ENCODE peak calls at places on chromosomes 12 and 14, in five cellular contexts. R is AG04450, S is uterus, Z is esophagus squamous epithelium, B is right lobe of liver. Q is an unnamed sample.

GRCh38 chr12:78540621-78541336 is 323.8 kb upstream of the SYT1 start:
- DNase-seq in B (no peak), S (no peak), Z (no peak), R (no peak), Q (no peak)

GRCh38 chr12:119479121-119479561 is 114.4 kb upstream of the TMEM233 start:
- DNase-seq in B (no peak), Z (no peak), R (no peak), S (no peak), Q (no peak)

GRCh38 chr12:3722368-3722767 is 30.5 kb downstream of the CRACR2A start:
- DNase-seq in R (no peak), S (no peak), Z (no peak), B (no peak), Q (no peak)

GRCh38 chr12:27999521-27999920 is 27.0 kb upstream of the PTHLH start:
- DNase-seq in S (no peak), Z (no peak), R (no peak), B (no peak), Q (no peak)

GRCh38 chr14:104546021-104546491 is 33.5 kb upstream of the C14orf180 start:
- DNase-seq in R (no peak), B (peak), Z (no peak), S (no peak), Q (no peak)

GRCh38 chr12:29893002-29893401 is 109.3 kb upstream of the TMTC1 start:
- DNase-seq in B (no peak), Z (no peak), R (no peak), S (no peak), Q (no peak)

GRCh38 chr14:80213602-80214001 is 2.3 kb upstream of the DIO2 start:
- DNase-seq in R (no peak), Z (no peak), B (peak), S (no peak), Q (no peak)

GRCh38 chr12:57604454-57605307 is at the start of gene DTX3:
- DNase-seq in B (no peak), R (no peak), S (peak), Z (no peak), Q (peak)

GRCh38 chr12:114408881-114409795 is 3.2 kb upstream of the TBX5 start:
- DNase-seq in R (no peak), B (no peak), Z (no peak), S (no peak), Q (peak)

GRCh38 chr12:120224304-120225199 is 23.6 kb upstream of the RPLP0 start:
- DNase-seq in B (no peak), Z (no peak), R (no peak), S (no peak), Q (peak)

GRCh38 chr12:510071-510825 is 50.5 kb downstream of the B4GALNT3 start:
- DNase-seq in Z (no peak), S (no peak), B (no peak), R (no peak), Q (no peak)

GRCh38 chr14:100896369-100897060 is 7.0 kb downstream of the RTL1 start:
- DNase-seq in R (no peak), S (no peak), Z (no peak), B (no peak), Q (no peak)

GRCh38 chr12:26010293-26010821 is 51.9 kb downstream of the RASSF8 start:
- DNase-seq in S (no peak), B (no peak), Z (no peak), R (no peak), Q (no peak)

GRCh38 chr12:114982760-114983159 is 298.8 kb upstream of the TBX3 start:
- DNase-seq in R (no peak), Z (no peak), S (no peak), B (no peak), Q (no peak)

GRCh38 chr12:93645702-93646101 is 31.5 kb upstream of the CRADD start:
- DNase-seq in S (no peak), R (no peak), Z (no peak), B (no peak), Q (no peak)

GRCh38 chr12:102334765-102335164 is 137.1 kb upstream of the PMCH start:
- DNase-seq in S (no peak), Z (no peak), R (no peak), B (no peak), Q (no peak)

GRCh38 chr12:54549774-54550451 is 512 bp downstream of the PDE1B start:
- DNase-seq in B (no peak), Z (no peak), R (no peak), S (no peak), Q (no peak)

GRCh38 chr14:58501214-58501816 is 73.8 kb downstream of the KIAA0586 start:
- DNase-seq in B (no peak), Z (no peak), R (peak), S (peak), Q (no peak)

GRCh38 chr12:106145539-106146447 is 7.0 kb upstream of the NUAK1 start:
- DNase-seq in Z (no peak), R (no peak), S (no peak), B (peak), Q (peak)

GRCh38 chr14:52068741-52069616 is at the start of gene NID2:
- DNase-seq in B (peak), S (peak), R (peak), Z (no peak), Q (peak)

DNA sequence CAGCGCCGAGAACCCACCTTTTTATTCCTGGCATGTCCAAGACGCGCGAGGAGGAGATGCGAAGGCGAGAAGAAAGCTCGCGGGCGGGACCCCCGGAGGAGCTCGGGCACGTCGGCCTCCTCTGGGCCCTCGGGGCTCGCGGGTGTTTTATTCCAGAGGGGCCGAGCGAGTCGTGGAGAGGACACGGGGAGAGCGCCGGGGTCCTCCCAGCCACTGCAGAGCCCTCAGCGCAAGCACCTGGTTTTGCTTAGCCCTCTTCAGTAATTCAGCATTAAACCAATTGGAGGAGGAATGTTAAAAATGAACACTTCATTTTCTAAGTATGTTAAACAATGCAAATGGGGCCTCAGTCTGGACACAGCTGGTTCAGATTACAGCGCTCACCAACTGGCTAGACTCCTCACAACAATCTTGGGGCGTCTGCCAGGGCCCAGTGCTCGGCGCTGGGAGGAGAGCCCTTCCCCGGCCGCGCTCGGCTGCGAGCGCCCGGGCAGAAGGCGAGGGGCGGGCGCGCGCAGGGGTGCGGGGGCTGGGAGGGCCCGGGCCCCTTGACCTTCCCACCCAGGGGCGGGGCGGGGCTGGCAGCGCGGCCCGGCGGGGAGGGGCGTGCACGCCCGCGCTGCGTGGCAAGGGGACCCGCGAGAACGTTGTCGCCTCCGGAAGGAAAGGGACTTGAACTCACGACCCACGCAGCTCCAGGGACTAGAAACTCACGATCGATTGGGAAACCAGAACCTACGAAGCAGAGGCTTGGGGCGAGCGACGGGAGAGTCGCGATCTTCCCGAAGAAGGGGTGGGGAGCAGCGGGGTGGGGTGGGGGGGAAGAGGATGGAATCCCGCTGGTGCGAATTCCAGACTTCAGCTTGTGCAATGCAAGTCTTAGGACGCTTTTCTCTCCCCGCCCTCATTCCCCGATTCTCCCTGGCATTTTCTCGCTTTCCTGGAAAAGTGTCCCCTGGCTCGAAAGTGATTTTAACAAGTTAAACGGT is at the start of gene FBLN5:
- DNase-seq in Z (no peak), R (peak), S (peak), B (no peak), Q (peak)
- H3K4me3 ChIP-seq in Z (peak), R (peak), S (peak), B (peak), Q (peak)

GRCh38 chr12:107619831-107620230 is 65.8 kb upstream of the PWP1 start:
- DNase-seq in S (no peak), R (no peak), Z (no peak), B (no peak), Q (no peak)
- H3K27ac ChIP-seq in S (no peak), R (no peak), Z (no peak), B (no peak), Q (no peak)

DNA sequence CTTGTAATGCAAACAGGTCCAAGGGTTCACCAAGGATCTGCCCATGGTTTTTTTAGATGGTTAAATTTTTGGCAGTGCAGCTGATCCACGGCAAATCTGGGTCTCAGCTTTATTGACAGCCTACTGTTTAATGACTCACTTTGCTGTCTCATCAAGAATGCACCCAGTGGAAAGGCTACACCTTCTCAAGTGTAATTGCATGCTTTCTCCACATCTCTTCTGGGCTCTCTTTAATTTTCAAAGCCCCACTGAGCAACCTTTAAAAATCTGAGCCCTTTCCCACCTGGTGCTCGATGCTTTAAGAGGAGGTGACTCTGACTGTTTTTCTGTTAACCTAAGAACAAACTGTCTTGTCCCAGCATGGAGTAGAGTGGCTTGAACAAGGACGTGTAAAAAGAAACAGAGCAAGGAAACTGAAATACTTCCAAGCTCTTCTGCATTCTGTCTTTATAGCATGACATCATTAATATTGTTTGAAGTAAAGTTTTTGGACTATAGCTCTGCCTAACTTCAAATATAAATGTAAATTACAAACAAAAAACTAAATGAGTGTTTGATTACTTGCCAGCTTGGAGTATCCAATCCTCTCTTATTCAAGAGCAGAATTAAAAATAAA is 214.2 kb upstream of the KRR1 start:
- DNase-seq in R (no peak), S (no peak), Z (no peak), B (no peak), Q (no peak)
- TF ChIP-seq CTCF in R (peak), S (no peak), Z (no peak), B (no peak), Q (no peak)

GRCh38 chr12:6773662-6774351 is 1.5 kb downstream of the LAG3 start:
- DNase-seq in R (no peak), B (no peak), S (no peak), Z (no peak), Q (no peak)

GRCh38 chr12:6771509-6772330 is 600 bp upstream of the LAG3 start:
- DNase-seq in S (peak), R (no peak), Z (no peak), B (no peak), Q (no peak)

GRCh38 chr12:6774557-6775062 is 2.3 kb downstream of the LAG3 start:
- DNase-seq in S (no peak), B (no peak), Z (no peak), R (no peak), Q (no peak)

GRCh38 chr12:6772331-6772695 is at the start of gene LAG3:
- DNase-seq in S (peak), B (no peak), Z (no peak), R (no peak), Q (no peak)

DNA sequence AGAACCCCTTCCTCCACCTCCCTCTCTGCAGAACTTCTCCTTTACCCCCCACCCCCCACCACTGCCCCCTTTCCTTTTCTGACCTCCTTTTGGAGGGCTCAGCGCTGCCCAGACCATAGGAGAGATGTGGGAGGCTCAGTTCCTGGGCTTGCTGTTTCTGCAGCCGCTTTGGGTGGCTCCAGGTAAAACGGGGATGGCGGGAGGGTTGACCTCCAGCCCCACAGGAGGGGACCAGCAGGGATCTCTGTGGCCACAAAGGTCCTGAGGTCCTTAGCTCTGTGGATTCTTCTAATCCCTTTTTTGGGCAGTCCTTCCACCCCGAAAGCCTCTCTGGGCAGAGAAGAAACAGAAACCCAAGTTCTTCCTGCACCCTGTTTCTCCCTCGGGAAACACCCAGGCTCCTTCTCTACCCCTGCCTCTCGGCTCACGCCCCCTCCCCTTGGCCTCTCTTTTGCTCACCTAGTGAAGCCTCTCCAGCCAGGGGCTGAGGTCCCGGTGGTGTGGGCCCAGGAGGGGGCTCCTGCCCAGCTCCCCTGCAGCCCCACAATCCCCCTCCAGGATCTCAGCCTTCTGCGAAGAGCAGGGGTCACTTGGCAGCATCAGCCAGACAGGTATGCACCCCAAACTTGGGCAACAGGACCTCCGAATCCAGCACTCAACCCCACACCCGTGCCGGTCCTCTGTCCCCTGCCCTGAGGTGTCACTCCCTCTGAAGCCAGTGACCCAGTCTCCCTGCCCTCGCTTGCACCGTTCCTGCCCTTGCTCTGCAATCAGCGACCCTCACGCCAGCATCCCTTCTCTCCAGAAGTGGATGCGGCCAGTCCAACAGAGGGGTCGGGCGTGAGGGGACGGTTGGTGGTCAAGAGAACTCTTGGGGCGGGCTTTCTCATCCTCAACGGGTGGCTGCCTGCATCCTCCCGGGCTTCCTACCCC is 675 bp downstream of the LAG3 start:
- DNase-seq in Z (no peak), B (no peak), S (no peak), R (no peak), Q (no peak)
- H3K4me3 ChIP-seq in Z (peak), B (no peak), S (no peak), R (no peak), Q (peak)

DNA sequence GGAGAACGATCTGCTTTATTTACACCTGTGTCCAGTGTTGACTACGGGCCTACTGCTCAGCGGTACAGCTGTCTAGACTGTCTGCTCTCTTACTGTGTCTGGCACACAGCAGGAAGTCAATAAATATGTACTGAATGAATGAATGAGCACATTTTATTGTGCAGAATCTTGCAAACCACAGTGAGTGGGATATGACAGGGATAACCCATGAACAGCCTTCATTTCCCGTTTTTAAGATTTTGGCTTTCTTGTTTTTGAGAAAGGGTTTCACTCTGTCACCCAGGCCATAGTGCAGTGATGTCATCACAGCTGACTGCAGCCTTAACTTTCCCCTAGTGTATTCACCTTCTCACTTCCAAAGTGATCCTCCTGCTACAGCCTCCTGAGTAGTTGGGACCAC is 203.0 kb downstream of the AEBP2 start:
- DNase-seq in Z (no peak), R (no peak), S (no peak), B (no peak), Q (no peak)
- H3K27ac ChIP-seq in Z (no peak), R (no peak), S (no peak), B (no peak), Q (no peak)

GRCh38 chr12:43758728-43759563 is at the start of the genes IRAK4 and PUS7L:
- DNase-seq in B (peak), Z (peak), S (peak), R (peak), Q (peak)
- TF ChIP-seq CTCF in B (peak), Z (peak), S (peak), R (peak), Q (peak)

GRCh38 chr14:32201816-32202467 is at the start of gene RNU6-7:
- DNase-seq in R (no peak), B (no peak), Z (no peak), S (peak), Q (peak)

GRCh38 chr14:32203928-32204357 is 874 bp upstream of the RNU6-8 start:
- DNase-seq in S (peak), R (no peak), B (peak), Z (no peak), Q (no peak)

GRCh38 chr14:32202941-32203882 is at the start of gene RNU6-8:
- DNase-seq in B (peak), Z (peak), S (peak), R (peak), Q (peak)

GRCh38 chr14:32201196-32201815 is 539 bp upstream of the RNU6-7 start:
- DNase-seq in B (peak), Z (peak), R (no peak), S (peak), Q (peak)

DNA sequence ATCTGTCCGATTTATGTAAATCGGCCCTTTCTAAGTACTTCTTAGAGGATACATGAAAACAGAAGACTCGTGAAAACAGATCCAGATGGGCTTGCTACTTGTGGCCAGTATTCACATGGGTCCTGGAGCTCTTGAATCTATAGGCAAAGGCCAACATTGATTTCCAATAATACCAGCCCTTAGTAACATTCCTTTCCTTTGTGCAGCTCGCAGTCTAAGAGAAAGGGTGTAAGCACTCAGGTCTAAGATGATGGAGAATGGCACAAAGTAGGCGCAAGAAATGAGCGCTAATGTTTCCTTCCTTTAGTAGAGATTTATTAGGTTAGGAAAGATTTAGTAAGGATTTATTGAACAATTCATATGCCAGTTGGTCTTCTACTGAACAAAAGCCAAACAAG is 602 bp downstream of the RNU6-8 start:
- DNase-seq in S (no peak), R (no peak), B (no peak), Z (no peak), Q (no peak)
- H3K4me3 ChIP-seq in S (peak), R (peak), B (peak), Z (peak), Q (peak)

GRCh38 chr14:67577181-67577580 is 22.9 kb downstream of the PIGH start:
- DNase-seq in R (no peak), S (no peak), Z (no peak), B (no peak), Q (no peak)

GRCh38 chr14:67579636-67580035 is 20.4 kb downstream of the PIGH start:
- DNase-seq in S (no peak), R (no peak), Z (no peak), B (no peak), Q (no peak)

GRCh38 chr14:67579040-67579439 is 21.0 kb downstream of the PIGH start:
- DNase-seq in R (no peak), Z (no peak), B (no peak), S (no peak), Q (no peak)

GRCh38 chr14:67576216-67576615 is 23.9 kb downstream of the PIGH start:
- DNase-seq in S (no peak), B (no peak), R (no peak), Z (no peak), Q (no peak)

GRCh38 chr14:67577909-67578749 is 21.9 kb downstream of the PIGH start:
- DNase-seq in R (no peak), Z (no peak), S (no peak), B (no peak), Q (no peak)
- H3K27ac ChIP-seq in R (no peak), Z (no peak), S (no peak), B (no peak), Q (no peak)

GRCh38 chr14:91521058-91521721 is 11.1 kb upstream of the PPP4R3A start:
- DNase-seq in R (no peak), Z (no peak), S (no peak), B (no peak), Q (no peak)

GRCh38 chr14:91520138-91520537 is 10.0 kb upstream of the PPP4R3A start:
- DNase-seq in B (no peak), R (no peak), S (no peak), Z (no peak), Q (no peak)

GRCh38 chr14:91519239-91520036 is 9.3 kb upstream of the PPP4R3A start:
- DNase-seq in S (no peak), Z (no peak), R (no peak), B (peak), Q (no peak)

DNA sequence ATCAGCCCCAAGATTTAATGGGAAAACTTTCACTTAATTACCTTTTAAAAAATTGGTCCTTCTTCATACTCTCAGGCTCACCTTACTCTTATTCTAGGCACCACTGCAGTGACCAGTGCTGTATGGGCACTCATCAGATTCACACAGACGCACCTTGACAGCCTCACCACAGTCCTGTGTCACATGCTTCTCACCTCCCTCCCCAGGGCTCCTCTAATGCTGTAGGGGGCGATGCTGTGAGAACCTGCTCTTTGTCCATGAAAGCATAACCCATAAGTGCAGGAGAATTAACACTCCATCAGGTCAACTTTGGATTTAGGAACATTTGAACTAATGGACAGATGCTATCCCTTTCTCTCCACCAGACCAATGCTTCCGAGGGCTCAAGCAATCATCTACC is 13.9 kb upstream of the PPP4R3A start:
- DNase-seq in R (no peak), B (no peak), S (no peak), Z (no peak), Q (no peak)
- TF ChIP-seq CTCF in R (no peak), B (no peak), S (no peak), Z (no peak), Q (no peak)